ENCODE peak calls at places on chromosomes 13 and 19, in seven cellular contexts. X, C, H, Q, F, N and E are unnamed samples. For H3K36me3, the result is how much of the 10 kb centered on the place peaks cover.

GRCh38 chr19:39557791-39558622 is 18.0 kb upstream of the EID2 start:
- DNase-seq in X (peak), C (no peak), H (no peak), Q (no peak), F (no peak), N (no peak), E (no peak)

GRCh38 chr13:76980075-76980718 is 11.7 kb upstream of the CLN5 start:
- DNase-seq in X (peak), C (peak), H (peak), Q (peak), F (peak), N (peak), E (peak)

GRCh38 chr19:37975596-37976515 is 68.8 kb downstream of the SIPA1L3 start:
- DNase-seq in X (no peak), C (no peak), H (no peak), Q (no peak), F (no peak), N (peak), E (no peak)

GRCh38 chr19:21335721-21336120 is 6.5 kb upstream of the ZNF708 start:
- DNase-seq in X (no peak), C (no peak), H (no peak), Q (no peak), F (no peak), N (no peak), E (no peak)

GRCh38 chr19:35623327-35624010 is 5.4 kb upstream of the RBM42 start:
- DNase-seq in X (no peak), C (no peak), H (no peak), Q (no peak), F (no peak), N (no peak), E (no peak)

GRCh38 chr19:3061214-3062161 is 807 bp downstream of the TLE5 start:
- DNase-seq in X (no peak), C (no peak), H (peak), Q (peak), F (peak), N (peak), E (peak)

GRCh38 chr13:90089051-90089450 is 1258.4 kb upstream of the MIR17HG start:
- DNase-seq in X (no peak), C (no peak), H (no peak), Q (no peak), F (no peak), N (no peak), E (no peak)

GRCh38 chr19:7293795-7294570 is at the start of gene INSR:
- DNase-seq in X (peak), C (peak), H (peak), Q (peak), F (peak), N (peak), E (peak)

GRCh38 chr13:36815069-36815468 is 4.0 kb upstream of the RFXAP start:
- DNase-seq in X (peak), C (peak), H (no peak), Q (no peak), F (no peak), N (no peak), E (no peak)

GRCh38 chr13:49610176-49610575 is 18.1 kb upstream of the ARL11 start:
- DNase-seq in X (no peak), C (no peak), H (no peak), Q (peak), F (no peak), N (no peak), E (no peak)

GRCh38 chr19:38004505-38005223 is 97.7 kb downstream of the SIPA1L3 start:
- DNase-seq in X (peak), C (peak), H (peak), Q (peak), F (peak), N (peak), E (peak)

GRCh38 chr13:64293923-64294322 is 2878.3 kb upstream of the PCDH20 start:
- DNase-seq in X (no peak), C (no peak), H (no peak), Q (no peak), F (no peak), N (no peak), E (no peak)

GRCh38 chr13:112687836-112688559 is 1.8 kb upstream of the ATP11A start:
- DNase-seq in X (no peak), C (no peak), H (no peak), Q (no peak), F (no peak), N (no peak), E (no peak)

GRCh38 chr13:28173793-28174192 is 35.4 kb downstream of the PAN3 start:
- DNase-seq in X (no peak), C (no peak), H (no peak), Q (no peak), F (no peak), N (no peak), E (no peak)

GRCh38 chr19:8578642-8579265 is 1.5 kb upstream of the MYO1F start:
- DNase-seq in X (peak), C (peak), H (peak), Q (peak), F (peak), N (peak), E (peak)

GRCh38 chr19:38455031-38455430 is 21.5 kb downstream of the RYR1 start:
- DNase-seq in X (peak), C (no peak), H (no peak), Q (no peak), F (no peak), N (no peak), E (no peak)

GRCh38 chr13:46348976-46349375 is 38.1 kb downstream of the RUBCNL start:
- DNase-seq in X (no peak), C (no peak), H (no peak), Q (no peak), F (no peak), N (no peak), E (no peak)

GRCh38 chr13:48816696-48817095 is 159.0 kb upstream of the FNDC3A start:
- DNase-seq in X (no peak), C (no peak), H (no peak), Q (no peak), F (no peak), N (no peak), E (no peak)

GRCh38 chr19:20660473-20660872 is 898 bp downstream of the ZNF626 start:
- DNase-seq in X (no peak), C (no peak), H (no peak), Q (no peak), F (no peak), N (no peak), E (no peak)

GRCh38 chr13:76016799-76017198 is 380.7 kb downstream of the LMO7 start:
- DNase-seq in X (peak), C (peak), H (no peak), Q (no peak), F (peak), N (no peak), E (no peak)

GRCh38 chr19:46745521-46746280 is at the start of gene FKRP:
- DNase-seq in X (no peak), C (no peak), H (no peak), Q (no peak), F (peak), N (no peak), E (no peak)

GRCh38 chr19:1956868-1957492 is 16.0 kb downstream of the CSNK1G2 start:
- DNase-seq in X (no peak), C (no peak), H (peak), Q (no peak), F (no peak), N (peak), E (peak)

GRCh38 chr19:24046550-24046949 is 40.4 kb upstream of the ZNF254 start:
- DNase-seq in X (no peak), C (no peak), H (no peak), Q (no peak), F (no peak), N (no peak), E (no peak)

GRCh38 chr19:41637484-41637883 is 10.6 kb upstream of the CEACAM4 start:
- DNase-seq in X (no peak), C (no peak), H (no peak), Q (no peak), F (no peak), N (no peak), E (no peak)

GRCh38 chr13:100128838-100129237 is 39.9 kb downstream of the PCCA start:
- DNase-seq in X (peak), C (no peak), H (no peak), Q (no peak), F (no peak), N (no peak), E (no peak)

GRCh38 chr19:1864480-1865171 is 1.2 kb upstream of the KLF16 start:
- DNase-seq in X (peak), C (no peak), H (no peak), Q (peak), F (peak), N (peak), E (peak)

GRCh38 chr13:25981060-25981459 is 70.8 kb downstream of the SHISA2 start:
- DNase-seq in X (no peak), C (no peak), H (no peak), Q (no peak), F (no peak), N (no peak), E (no peak)

GRCh38 chr13:25978961-25979360 is 72.9 kb downstream of the SHISA2 start:
- DNase-seq in X (no peak), C (no peak), H (no peak), Q (no peak), F (no peak), N (no peak), E (no peak)

GRCh38 chr13:25987987-25988386 is 63.8 kb downstream of the SHISA2 start:
- DNase-seq in X (no peak), C (no peak), H (no peak), Q (no peak), F (no peak), N (no peak), E (no peak)

GRCh38 chr13:25980255-25980654 is 71.6 kb downstream of the SHISA2 start:
- DNase-seq in X (peak), C (peak), H (no peak), Q (no peak), F (no peak), N (no peak), E (no peak)

GRCh38 chr13:25982908-25983307 is 68.9 kb downstream of the SHISA2 start:
- DNase-seq in X (no peak), C (no peak), H (no peak), Q (no peak), F (no peak), N (no peak), E (no peak)
- H3K36me3 ChIP-seq in X (under half), C (under half), H (under half), Q (under half), F (under half), N (under half), E (under half)

DNA sequence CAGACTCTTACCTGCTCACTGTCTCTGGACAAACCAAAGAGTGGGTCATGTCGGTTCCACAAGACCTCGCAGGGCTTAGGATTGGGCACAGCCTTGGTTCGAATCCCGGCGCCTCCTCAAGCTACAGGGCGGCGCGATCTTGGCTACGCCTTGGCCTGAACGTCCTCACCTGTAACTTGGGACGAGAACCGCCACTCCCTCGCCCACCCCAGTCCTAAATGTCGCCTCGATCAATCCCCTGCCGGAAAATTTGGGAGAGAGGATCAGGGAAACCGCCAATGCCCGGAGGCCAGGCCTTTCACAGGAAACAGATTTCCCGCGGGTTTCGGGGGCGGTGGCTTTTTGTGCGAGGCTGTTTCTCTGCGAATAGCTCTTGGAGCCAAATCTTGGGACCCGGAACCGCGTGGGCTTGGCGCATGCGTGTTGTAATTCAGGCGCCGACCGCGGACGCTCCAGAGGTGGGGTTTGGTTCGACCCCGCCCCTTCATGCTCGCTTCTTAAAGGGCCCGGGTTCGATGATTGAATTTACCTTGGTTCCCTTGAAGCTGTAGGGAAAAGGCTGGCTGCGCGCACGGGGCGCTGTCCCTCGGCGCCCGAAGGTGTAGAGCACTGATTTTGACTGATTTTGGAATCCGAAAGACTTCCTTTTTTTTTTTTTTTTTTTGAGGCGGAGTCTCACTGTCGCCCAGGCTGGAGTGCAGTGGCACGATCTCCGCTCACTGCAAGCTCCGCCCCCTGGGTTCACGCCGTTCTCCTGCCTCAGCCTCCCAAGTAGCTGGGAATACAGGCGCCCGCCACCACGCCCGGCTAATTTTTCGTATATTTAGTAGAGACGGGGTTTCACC is at the start of gene NR2C2AP:
- DNase-seq in X (peak), C (peak), H (peak), Q (peak), F (peak), N (peak), E (peak)
- TF ChIP-seq POLR2A in X (peak), C (no peak), H (no peak), Q (peak), F (no peak), N (no peak), E (no peak)

GRCh38 chr13:106846571-106846970 is 278.6 kb upstream of the ARGLU1 start:
- DNase-seq in X (no peak), C (no peak), H (no peak), Q (no peak), F (no peak), N (no peak), E (no peak)
- H3K36me3 ChIP-seq in X (under half), C (under half), H (under half), Q (under half), F (under half), N (under half), E (under half)

GRCh38 chr19:10818306-10819123 is 17.5 kb downstream of the TMED1 start:
- DNase-seq in X (no peak), C (no peak), H (no peak), Q (no peak), F (no peak), N (no peak), E (no peak)
- TF ChIP-seq POLR2A in X (no peak), C (no peak), H (no peak), Q (no peak), F (no peak), N (no peak), E (no peak)

DNA sequence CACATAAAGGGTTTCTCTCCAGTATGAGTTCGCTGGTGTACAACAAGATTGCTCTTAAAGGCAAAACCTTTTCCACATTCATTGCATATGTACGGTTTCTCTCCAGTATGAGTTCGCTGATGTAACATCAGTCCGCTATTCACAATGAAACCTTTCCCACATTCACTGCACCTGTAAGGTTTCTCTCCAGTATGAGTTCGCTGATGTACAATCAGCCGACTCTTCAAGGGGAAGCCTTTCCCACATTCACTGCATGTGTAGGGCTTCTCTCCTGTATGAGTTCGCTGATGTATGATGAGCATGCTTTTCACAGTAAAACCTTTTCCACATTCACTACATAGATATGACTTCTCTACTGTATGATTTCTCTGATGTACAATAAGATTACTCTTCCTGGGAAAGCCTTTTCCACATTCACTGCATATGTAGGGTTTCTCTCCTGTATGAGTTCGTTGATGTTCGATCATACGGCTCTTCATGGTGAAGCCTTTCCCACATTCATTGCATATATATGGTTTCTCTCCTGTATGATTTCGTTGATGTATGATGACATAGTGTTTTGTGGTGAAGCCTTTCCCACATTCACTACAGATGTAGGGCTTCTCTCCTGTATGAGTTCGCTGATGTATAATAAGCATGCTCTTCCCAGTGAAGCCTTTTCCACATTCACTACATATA is 6.0 kb upstream of the ZNF614 start:
- DNase-seq in X (no peak), C (no peak), H (no peak), Q (no peak), F (no peak), N (no peak), E (no peak)
- H3K36me3 ChIP-seq in X (under half), C (under half), H (under half), Q (half or more), F (under half), N (half or more), E (under half)

GRCh38 chr13:110616103-110617101 is 1.1 kb downstream of the NAXD start:
- DNase-seq in X (peak), C (peak), H (no peak), Q (no peak), F (peak), N (no peak), E (peak)
- TF ChIP-seq POLR2A in X (no peak), C (no peak), H (no peak), Q (no peak), F (peak), N (no peak), E (no peak)